ENCODE peak calls at places on chromosomes 1 and 21, in ten cellular contexts. P is PC-3, S is type B pancreatic cell, E is stomach, T is GM13976, I is neural crest cell, Z is astrocyte, Q is left ventricle myocardium inferior, W is Calu3, O is heart left ventricle. C is an unnamed sample.

GRCh38 chr1:24111998-24112380 is at the start of gene MYOM3:
- DNase-seq in S (no peak), E (no peak), O (no peak), Z (no peak), T (no peak), W (no peak), Q (peak), P (no peak), I (no peak), C (no peak)

GRCh38 chr1:69433073-69433472 is 134.6 kb upstream of the LRRC7 start:
- DNase-seq in T (no peak), E (no peak), P (peak), I (no peak), W (no peak), O (no peak), Q (no peak), Z (peak), S (no peak), C (no peak)

GRCh38 chr1:93437976-93438605 is 9.8 kb upstream of the FNBP1L start:
- DNase-seq in P (peak), I (no peak), E (no peak), Z (peak), O (no peak), T (peak), W (no peak), Q (no peak), S (no peak), C (no peak)

GRCh38 chr1:69290266-69290665 is 277.5 kb upstream of the LRRC7 start:
- DNase-seq in P (no peak), E (no peak), T (no peak), Z (peak), Q (no peak), O (no peak), W (no peak), S (no peak), I (no peak), C (no peak)

GRCh38 chr1:152035406-152036315 is 1.1 kb downstream of the S100A11 start:
- DNase-seq in E (no peak), O (no peak), T (no peak), Q (no peak), P (peak), W (peak), Z (no peak), I (no peak), S (no peak), C (no peak)

GRCh38 chr1:202126426-202126825 is 3.7 kb downstream of the GPR37L1 start:
- DNase-seq in I (no peak), O (no peak), E (no peak), T (no peak), P (no peak), S (no peak), Q (no peak), W (no peak), Z (no peak), C (no peak)

GRCh38 chr1:53025034-53025777 is 36.8 kb upstream of the PODN start:
- DNase-seq in W (no peak), O (no peak), Q (peak), T (no peak), I (no peak), Z (peak), P (no peak), E (no peak), S (no peak), C (no peak)

GRCh38 chr1:205528887-205529825 is 24.7 kb downstream of the CDK18 start:
- DNase-seq in E (peak), O (peak), Z (no peak), W (peak), T (peak), Q (peak), I (peak), S (peak), P (peak), C (peak)

GRCh38 chr1:87084247-87084836 is 169.9 kb downstream of the HS2ST1 start:
- DNase-seq in S (no peak), Q (no peak), P (peak), I (no peak), T (peak), E (no peak), W (no peak), Z (peak), O (no peak), C (no peak)

GRCh38 chr1:62337785-62338631 is 18.8 kb upstream of the KANK4 start:
- DNase-seq in T (no peak), E (no peak), O (no peak), S (no peak), Z (peak), W (no peak), I (peak), P (no peak), Q (no peak), C (no peak)

GRCh38 chr1:207050428-207050767 is 610 bp downstream of the YOD1 start:
- DNase-seq in S (no peak), O (no peak), E (no peak), W (no peak), I (peak), T (no peak), Q (no peak), Z (no peak), P (no peak), C (no peak)

GRCh38 chr1:230186874-230187273 is 119.8 kb downstream of the GALNT2 start:
- DNase-seq in T (no peak), I (no peak), Z (no peak), Q (no peak), E (no peak), O (no peak), S (no peak), W (no peak), P (no peak), C (peak)

GRCh38 chr1:235939488-235939775 is 72.7 kb upstream of the LYST start:
- DNase-seq in T (no peak), Z (no peak), O (no peak), W (no peak), E (no peak), S (no peak), P (no peak), I (no peak), Q (no peak), C (no peak)

GRCh38 chr21:45324430-45325205 is 36.9 kb upstream of the POFUT2 start:
- DNase-seq in Q (peak), P (no peak), Z (no peak), W (no peak), E (no peak), O (peak), I (no peak), S (no peak), T (no peak), C (no peak)

GRCh38 chr1:161899091-161899490 is 124.6 kb downstream of the OLFML2B start:
- DNase-seq in Z (no peak), W (no peak), O (no peak), E (no peak), Q (no peak), I (no peak), T (no peak), P (no peak), S (no peak), C (no peak)

GRCh38 chr1:177943999-177944672 is 25.7 kb downstream of the SEC16B start:
- DNase-seq in O (no peak), I (no peak), T (no peak), Q (no peak), P (no peak), E (no peak), W (no peak), Z (no peak), S (no peak), C (peak)

GRCh38 chr1:181002582-181003172 is 20.0 kb downstream of the STX6 start:
- DNase-seq in Q (no peak), S (no peak), P (no peak), W (no peak), T (no peak), I (no peak), E (no peak), O (no peak), Z (no peak), C (no peak)

GRCh38 chr1:160101037-160101716 is 2.8 kb upstream of the IGSF8 start:
- DNase-seq in E (peak), S (peak), Q (peak), T (peak), O (peak), P (peak), I (peak), Z (peak), W (peak), C (peak)

GRCh38 chr1:212285685-212286436 is 651 bp downstream of the PPP2R5A start:
- DNase-seq in Q (peak), E (peak), I (peak), T (peak), S (peak), Z (peak), P (peak), W (peak), O (peak), C (peak)

GRCh38 chr1:34870395-34870794 is 10.8 kb upstream of the SMIM12 start:
- DNase-seq in W (no peak), O (no peak), E (no peak), Z (no peak), Q (no peak), T (no peak), S (no peak), I (no peak), P (no peak), C (no peak)

GRCh38 chr1:8329439-8329838 is 11.5 kb downstream of the SLC45A1 start:
- DNase-seq in Z (no peak), E (no peak), T (no peak), I (no peak), P (no peak), Q (no peak), W (no peak), O (no peak), S (no peak), C (no peak)

GRCh38 chr1:9084883-9085282 is 15.4 kb upstream of the SLC2A5 start:
- DNase-seq in Z (no peak), P (peak), W (no peak), O (peak), I (no peak), S (no peak), E (no peak), Q (peak), T (no peak), C (no peak)

GRCh38 chr1:198560093-198560638 is 19.7 kb upstream of the ATP6V1G3 start:
- DNase-seq in Q (no peak), E (no peak), I (no peak), O (no peak), W (peak), S (no peak), T (no peak), Z (peak), P (peak), C (no peak)

GRCh38 chr1:7755448-7755847 is 15.6 kb upstream of the VAMP3 start:
- DNase-seq in Q (no peak), O (no peak), E (no peak), W (no peak), Z (no peak), I (no peak), S (no peak), P (peak), T (no peak), C (no peak)

GRCh38 chr1:109959974-109960744 is 24.4 kb upstream of the AHCYL1 start:
- DNase-seq in E (no peak), W (no peak), I (no peak), Q (no peak), T (no peak), O (no peak), Z (peak), S (no peak), P (peak), C (no peak)

GRCh38 chr1:100834779-100835645 is 59.6 kb downstream of the EXTL2 start:
- DNase-seq in T (no peak), O (no peak), E (no peak), Q (no peak), S (no peak), P (peak), I (no peak), Z (no peak), W (peak), C (no peak)

GRCh38 chr21:15638856-15639549 is 90.8 kb upstream of the USP25 start:
- DNase-seq in W (no peak), I (no peak), O (no peak), S (no peak), E (peak), T (no peak), Z (peak), P (peak), Q (no peak), C (no peak)

GRCh38 chr1:183139281-183139942 is 46.7 kb upstream of the LAMC2 start:
- DNase-seq in I (no peak), T (no peak), Z (peak), E (no peak), W (no peak), P (peak), O (no peak), S (no peak), Q (no peak), C (no peak)

GRCh38 chr1:89939059-89939570 is 55.8 kb upstream of the ZNF326 start:
- DNase-seq in E (no peak), P (no peak), W (no peak), S (no peak), Z (no peak), I (peak), T (no peak), Q (no peak), O (no peak), C (no peak)

GRCh38 chr1:177310326-177310725 is 139.6 kb downstream of the BRINP2 start:
- DNase-seq in T (no peak), E (no peak), O (no peak), Q (no peak), W (no peak), Z (no peak), S (no peak), I (peak), P (peak), C (no peak)

DNA sequence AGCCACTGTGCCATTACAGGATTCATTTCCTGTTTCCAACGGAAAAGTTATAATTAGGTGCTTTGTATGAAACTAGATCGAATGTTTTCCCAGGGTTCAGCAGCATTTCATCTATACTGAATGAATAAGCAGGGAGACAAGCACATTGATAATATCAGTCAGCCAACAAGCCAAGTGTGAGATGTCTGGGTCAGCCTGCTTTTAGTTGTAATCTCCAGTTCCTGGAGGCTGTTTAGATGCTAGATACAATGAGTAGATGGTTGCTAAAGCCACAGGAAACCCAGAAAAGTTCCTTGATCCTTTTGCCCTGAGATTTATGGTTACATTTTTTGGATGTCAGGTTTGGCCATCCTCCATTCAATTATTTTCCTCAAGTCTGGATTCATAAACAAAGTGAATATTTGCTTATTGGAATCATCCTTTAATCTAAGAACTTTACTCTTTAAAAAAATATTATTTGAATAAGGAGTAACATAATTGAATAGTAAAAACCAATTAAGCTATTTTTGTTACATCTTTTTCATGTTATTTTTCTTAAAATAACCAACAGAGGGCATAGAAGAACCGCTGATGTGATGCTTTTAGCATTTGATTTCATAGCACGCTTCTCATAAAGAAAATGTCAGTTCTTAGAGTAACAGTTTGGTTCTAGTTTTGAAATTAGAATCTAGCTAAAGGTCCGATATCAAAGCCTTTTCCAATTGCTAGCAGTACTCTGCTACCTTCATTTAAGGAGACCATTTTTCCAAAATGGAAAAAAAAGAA is 76.6 kb downstream of the HSPA13 start:
- DNase-seq in P (peak), O (no peak), T (no peak), W (no peak), E (no peak), S (no peak), I (no peak), Z (no peak), Q (no peak), C (no peak)
- TF ChIP-seq CTCF in P (peak), O (peak), T (no peak), W (no peak), E (no peak), S (peak), I (no peak), Z (no peak), Q (no peak), C (no peak)

DNA sequence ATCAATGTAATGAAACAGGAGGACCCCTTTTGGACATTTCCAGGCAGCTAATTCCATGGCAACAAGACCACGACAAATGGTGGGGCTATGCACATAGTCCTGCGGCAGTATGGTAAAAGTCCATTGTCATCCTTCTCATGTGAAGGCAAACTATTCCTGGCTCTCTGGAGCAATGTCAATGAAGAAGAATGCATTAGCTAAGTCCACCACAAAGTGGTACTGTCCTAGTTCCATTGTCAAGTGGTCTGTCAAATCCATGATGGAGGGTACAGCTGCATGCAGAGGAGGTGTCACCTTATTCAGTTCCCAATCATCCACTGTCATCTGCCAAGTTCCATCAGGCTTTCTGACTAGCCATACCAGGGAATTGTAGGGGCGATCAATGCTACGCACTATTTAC is 110.1 kb downstream of the GDAP2 start:
- DNase-seq in E (no peak), W (no peak), T (no peak), S (no peak), O (no peak), Q (no peak), I (no peak), Z (no peak), P (no peak), C (no peak)
- TF ChIP-seq CTCF in E (no peak), W (no peak), T (no peak), S (no peak), O (no peak), Q (no peak), I (no peak), Z (no peak), P (no peak), C (no peak)

DNA sequence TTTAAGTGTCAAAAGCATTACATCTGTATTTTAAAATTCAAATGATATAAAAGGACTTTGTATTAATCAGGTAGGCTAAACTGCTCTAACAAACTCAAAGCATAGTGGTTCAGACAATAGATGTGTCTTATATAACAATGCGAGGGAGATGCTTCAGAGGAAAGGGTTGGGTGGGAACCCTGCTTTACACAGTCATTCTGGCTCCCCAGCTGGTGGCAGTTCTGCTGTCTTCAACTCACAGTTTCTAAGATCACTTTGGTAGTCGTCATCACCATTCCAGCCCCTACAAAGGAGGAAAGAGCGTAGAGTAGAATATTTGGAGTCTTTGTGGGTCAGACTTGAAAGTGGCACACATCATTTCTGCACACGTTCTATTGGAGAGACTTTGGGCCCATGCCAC is 4.2 kb downstream of the PTGFRN start:
- DNase-seq in T (no peak), I (no peak), W (no peak), Q (no peak), S (no peak), Z (no peak), E (no peak), P (no peak), O (no peak), C (no peak)
- TF ChIP-seq CTCF in T (no peak), I (no peak), W (no peak), Q (no peak), S (no peak), Z (no peak), E (no peak), P (no peak), O (no peak), C (no peak)

DNA sequence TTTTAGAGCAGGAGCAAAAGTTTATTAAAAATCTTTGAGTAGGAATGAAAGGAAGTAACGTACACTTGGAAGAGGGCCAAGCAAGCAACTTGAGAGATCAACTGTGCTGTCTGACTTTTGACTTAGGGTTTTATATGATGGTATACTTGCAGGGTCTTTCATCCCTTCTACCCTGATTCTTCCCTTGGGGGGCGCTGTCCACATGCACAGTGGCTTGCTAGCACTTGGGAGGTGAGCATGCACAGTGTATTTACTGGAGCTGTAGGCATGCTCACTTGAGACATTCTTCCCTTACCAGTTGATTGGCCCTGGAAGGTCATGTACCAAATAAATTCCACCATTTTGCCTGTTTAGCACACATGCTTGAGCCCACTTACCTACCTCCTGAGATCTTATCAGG is 1001.3 kb upstream of the ADGRL2 start:
- DNase-seq in P (no peak), Q (no peak), S (no peak), O (no peak), Z (no peak), W (no peak), I (no peak), T (no peak), E (no peak), C (no peak)
- TF ChIP-seq CTCF in P (no peak), Q (no peak), S (no peak), O (no peak), Z (no peak), W (no peak), I (no peak), T (no peak), E (no peak), C (no peak)

GRCh38 chr21:42276526-42277154 is 38.6 kb downstream of the TFF3 start:
- DNase-seq in S (no peak), E (no peak), W (no peak), I (no peak), O (no peak), P (peak), Z (no peak), T (no peak), Q (no peak), C (no peak)
- TF ChIP-seq CTCF in S (peak), E (no peak), W (no peak), I (no peak), O (no peak), P (peak), Z (no peak), T (no peak), Q (peak), C (peak)

DNA sequence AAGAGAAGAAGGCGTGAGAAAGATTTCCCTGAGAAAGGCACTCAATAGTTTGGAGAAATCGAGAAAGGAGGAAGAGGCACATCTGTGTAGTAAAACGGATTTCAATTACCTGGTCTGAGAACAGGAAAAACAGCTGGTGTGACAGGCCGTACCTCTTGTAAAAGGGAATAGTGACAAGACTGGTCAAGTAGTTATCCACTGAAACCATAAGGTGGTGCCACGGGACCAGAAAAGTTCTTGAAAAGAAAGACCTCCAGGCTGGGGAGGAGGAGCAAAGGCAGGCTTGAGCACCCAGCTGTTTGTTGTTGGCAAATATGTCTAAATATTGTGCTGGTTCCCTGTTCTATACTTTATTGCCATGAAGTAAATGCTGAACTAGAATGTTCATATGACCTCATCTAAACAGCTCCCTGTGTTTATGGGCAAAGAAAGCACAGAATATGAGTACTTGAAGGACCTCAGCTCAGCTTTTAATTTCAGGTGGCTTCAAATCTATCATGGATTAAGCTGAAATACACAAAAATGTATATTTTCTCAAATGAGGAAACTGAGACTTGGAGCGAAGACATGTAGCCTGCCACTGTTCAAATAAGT is 4.0 kb downstream of the HAO2 start:
- DNase-seq in O (no peak), S (no peak), Z (no peak), I (no peak), Q (no peak), P (peak), T (peak), W (peak), E (no peak), C (no peak)
- TF ChIP-seq CTCF in O (no peak), S (peak), Z (no peak), I (peak), Q (no peak), P (peak), T (no peak), W (no peak), E (no peak), C (peak)

GRCh38 chr1:27357281-27358037 is 9.3 kb downstream of the MAP3K6 start:
- DNase-seq in I (peak), T (peak), O (peak), Q (peak), S (peak), W (no peak), E (peak), P (peak), Z (no peak), C (peak)
- TF ChIP-seq CTCF in I (peak), T (peak), O (peak), Q (peak), S (peak), W (peak), E (no peak), P (peak), Z (peak), C (peak)

GRCh38 chr1:21497466-21498061 is 11.7 kb upstream of the ALPL start:
- DNase-seq in P (no peak), E (no peak), W (no peak), Z (no peak), Q (no peak), T (no peak), S (no peak), O (no peak), I (no peak), C (no peak)
- TF ChIP-seq CTCF in P (peak), E (no peak), W (no peak), Z (no peak), Q (no peak), T (no peak), S (peak), O (no peak), I (no peak), C (no peak)